ENCODE peak calls at places on chromosome 9, in five cellular contexts. V is brain microvascular endothelial cell, R is neuronal stem cell, A is upper lobe of right lung, U is lower lobe of right lung. G is an unnamed sample.

GRCh38 chr9:112532427-112532826 is 45.8 kb downstream of the KIAA1958 start:
- DNase-seq in U (no peak), R (no peak), A (no peak), V (peak; percentile 61), G (no peak)

GRCh38 chr9:79257671-79258410 is 313.9 kb upstream of the TLE4 start:
- DNase-seq in A (no peak), R (no peak), U (no peak), V (no peak), G (no peak)

GRCh38 chr9:109311281-109311680 is 9.6 kb downstream of the EPB41L4B start:
- DNase-seq in U (no peak), R (no peak), V (peak; percentile 11), A (no peak), G (no peak)

GRCh38 chr9:71890042-71890680 is 20.8 kb downstream of the ABHD17B start:
- DNase-seq in A (no peak), R (no peak), V (no peak), U (no peak), G (no peak)

GRCh38 chr9:29793970-29794369 is 2220.7 kb upstream of the C9orf72 start:
- DNase-seq in R (no peak), A (no peak), U (no peak), V (no peak), G (no peak)

GRCh38 chr9:20684865-20685696 is 1.0 kb downstream of the FOCAD start:
- DNase-seq in U (no peak), R (no peak), V (peak; percentile 31), A (no peak), G (peak; percentile 1)

GRCh38 chr9:4979224-4979623 is 5.8 kb upstream of the JAK2 start:
- DNase-seq in A (no peak), R (no peak), V (no peak), U (no peak), G (no peak)

GRCh38 chr9:20408513-20408912 is 213.8 kb downstream of the MLLT3 start:
- DNase-seq in U (no peak), R (peak; percentile 8), A (no peak), V (no peak), G (no peak)

GRCh38 chr9:114034663-114035062 is 43.4 kb downstream of the AMBP start:
- DNase-seq in U (no peak), V (no peak), A (no peak), R (no peak), G (no peak)

GRCh38 chr9:127742435-127743088 is 7.5 kb upstream of the TOR2A start:
- DNase-seq in V (no peak), A (no peak), U (no peak), R (peak; percentile 77), G (no peak)

GRCh38 chr9:133133680-133134418 is 12.8 kb upstream of the RALGDS start:
- DNase-seq in U (peak; percentile 91), V (peak; percentile 97), A (peak; percentile 88), R (no peak), G (peak; percentile 95)

GRCh38 chr9:91147079-91147708 is 214.5 kb downstream of the AUH start:
- DNase-seq in A (no peak), R (no peak), V (no peak), U (no peak), G (no peak)

GRCh38 chr9:129069128-129069824 is 11.6 kb upstream of the DOLPP1 start:
- DNase-seq in A (peak; percentile 85), V (no peak), R (no peak), U (peak; percentile 85), G (no peak)

GRCh38 chr9:30597609-30598008 is 1786.8 kb upstream of the ACO1 start:
- DNase-seq in R (no peak), A (no peak), U (no peak), V (no peak), G (no peak)

GRCh38 chr9:3262831-3263544 is 262.8 kb downstream of the RFX3 start:
- DNase-seq in A (no peak), R (no peak), U (no peak), V (no peak), G (no peak)

GRCh38 chr9:80874276-80874675 is 815.1 kb downstream of the TLE1 start:
- DNase-seq in V (peak; percentile 42), U (no peak), A (no peak), R (no peak), G (peak; percentile 87)

GRCh38 chr9:124309665-124310064 is 51.9 kb downstream of the NEK6 start:
- DNase-seq in V (peak; percentile 99), A (no peak), R (no peak), U (no peak), G (peak; percentile 89)

GRCh38 chr9:108813951-108814601 is 41.7 kb downstream of the ACTL7B start:
- DNase-seq in A (no peak), V (peak; percentile 53), U (no peak), R (no peak), G (no peak)

GRCh38 chr9:107422189-107422802 is 67.3 kb downstream of the KLF4 start:
- DNase-seq in R (peak; percentile 74), A (peak; percentile 84), U (peak; percentile 80), V (peak; percentile 64), G (peak; percentile 44)

GRCh38 chr9:69004836-69005235 is 9.1 kb downstream of the PRKACG start:
- DNase-seq in A (no peak), U (no peak), R (no peak), V (no peak), G (no peak)

GRCh38 chr9:107224252-107224651 is 58.8 kb upstream of the RAD23B start:
- DNase-seq in V (no peak), U (no peak), A (no peak), R (no peak), G (no peak)

GRCh38 chr9:116198344-116198743 is 44.8 kb downstream of the PAPPA start:
- DNase-seq in V (no peak), R (no peak), U (no peak), A (no peak), G (no peak)

GRCh38 chr9:27377811-27378345 is 80.9 kb upstream of the EQTN start:
- DNase-seq in A (no peak), V (no peak), U (no peak), R (no peak), G (no peak)
- H3K4me3 ChIP-seq in A (no peak overlapping the region), V (no peak overlapping the region), U (no peak overlapping the region), R (no peak overlapping the region), G (no peak overlapping the region)

DNA sequence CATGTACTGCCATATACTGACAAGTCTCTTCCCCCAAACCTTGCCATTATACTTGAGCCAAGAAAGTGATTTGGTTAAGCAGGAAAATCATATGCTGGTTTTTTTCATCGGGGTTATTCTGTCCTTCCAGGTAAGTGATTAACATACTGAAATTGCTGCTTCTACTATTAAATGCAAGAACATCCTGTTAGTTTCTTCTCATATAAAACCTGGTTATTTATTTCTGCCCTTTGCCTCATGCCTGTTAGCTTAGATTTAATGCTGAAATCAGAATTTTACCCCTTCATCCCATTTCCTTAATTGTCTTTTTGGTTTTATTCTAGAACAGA is 133.0 kb downstream of the NFIB start:
- DNase-seq in U (no peak), V (no peak), R (no peak), A (no peak), G (no peak)
- H3K27ac ChIP-seq in U (peak overlapping the region; percentile 33), V (no peak overlapping the region), R (no peak overlapping the region), A (peak overlapping the region; percentile 44), G (no peak overlapping the region)

GRCh38 chr9:136724772-136725171 is 12.4 kb downstream of the DIPK1B start:
- DNase-seq in V (no peak), U (no peak), R (no peak), A (no peak), G (no peak)

GRCh38 chr9:136723989-136724388 is 11.6 kb downstream of the DIPK1B start:
- DNase-seq in A (no peak), U (no peak), V (no peak), R (no peak), G (no peak)

GRCh38 chr9:136726631-136727191 is 14.3 kb downstream of the DIPK1B start:
- DNase-seq in R (no peak), V (peak; percentile 17), A (no peak), U (no peak), G (peak; percentile 33)

GRCh38 chr9:136726118-136726517 is 13.7 kb downstream of the DIPK1B start:
- DNase-seq in R (no peak), A (no peak), V (no peak), U (no peak), G (no peak)

GRCh38 chr9:136725612-136726011 is 13.2 kb downstream of the DIPK1B start:
- DNase-seq in R (no peak), V (no peak), A (no peak), U (no peak), G (no peak)
- H3K36me3 ChIP-seq in R (peaks cover 61% of the 10 kb centered on the region), V (peaks cover 42% of the 10 kb centered on the region), A (peaks cover 55% of the 10 kb centered on the region), U (peaks cover 62% of the 10 kb centered on the region), G (peaks cover 67% of the 10 kb centered on the region)

GRCh38 chr9:136798708-136799078 is 2.6 kb downstream of the CCDC183 start:
- DNase-seq in R (no peak), U (no peak), V (no peak), A (no peak), G (no peak)
- H3K4me3 ChIP-seq in R (no peak overlapping the region), U (peak overlapping the region; percentile 55), V (no peak overlapping the region), A (peak overlapping the region; percentile 45), G (no peak overlapping the region)

GRCh38 chr9:86684148-86684547 is 263.2 kb downstream of the GAS1 start:
- DNase-seq in U (no peak), A (no peak), R (no peak), V (no peak), G (no peak)

GRCh38 chr9:86682240-86682639 is 265.1 kb downstream of the GAS1 start:
- DNase-seq in R (no peak), A (no peak), U (no peak), V (no peak), G (no peak)

GRCh38 chr9:86676426-86676825 is 270.9 kb downstream of the GAS1 start:
- DNase-seq in R (peak; percentile 46), U (no peak), V (no peak), A (no peak), G (no peak)

GRCh38 chr9:86675805-86676204 is 271.5 kb downstream of the GAS1 start:
- DNase-seq in V (no peak), A (no peak), R (peak; percentile 14), U (no peak), G (no peak)

GRCh38 chr9:86679979-86680378 is 267.3 kb downstream of the GAS1 start:
- DNase-seq in A (no peak), U (no peak), R (no peak), V (no peak), G (no peak)
- H3K27ac ChIP-seq in A (no peak overlapping the region), U (no peak overlapping the region), R (no peak overlapping the region), V (no peak overlapping the region), G (no peak overlapping the region)